ENCODE peak calls at places on chromosomes 16 and 17, in six cellular contexts. One of them, this sample, is unnamed.

GRCh38 chr16:23020084-23020483 is 129.2 kb downstream of the USP31 start:
- DNase-seq in colonic mucosa: no peak
- DNase-seq in HEK293T: no peak
- DNase-seq in T-helper 2 cell: no peak
- DNase-seq in astrocyte of the spinal cord: no peak
- DNase-seq in activated CD4-positive, alpha-beta T cell treated with anti-CD3 and anti-CD28 coated beads, Interleukin-2, amount 50 U/mL, for 48 hours: no peak
- DNase-seq in this sample: no peak

GRCh38 chr16:56513972-56514371 is 5.9 kb downstream of the BBS2 start:
- DNase-seq in colonic mucosa: peak
- DNase-seq in astrocyte of the spinal cord: peak
- DNase-seq in T-helper 2 cell: peak
- DNase-seq in HEK293T: peak
- DNase-seq in activated CD4-positive, alpha-beta T cell treated with anti-CD3 and anti-CD28 coated beads, Interleukin-2, amount 50 U/mL, for 48 hours: peak
- DNase-seq in this sample: peak

GRCh38 chr16:80743772-80744171 is 60.6 kb downstream of the CDYL2 start:
- DNase-seq in colonic mucosa: no peak
- DNase-seq in T-helper 2 cell: no peak
- DNase-seq in activated CD4-positive, alpha-beta T cell treated with anti-CD3 and anti-CD28 coated beads, Interleukin-2, amount 50 U/mL, for 48 hours: no peak
- DNase-seq in HEK293T: no peak
- DNase-seq in astrocyte of the spinal cord: peak
- DNase-seq in this sample: no peak

GRCh38 chr17:79305831-79306687 is 231.4 kb downstream of the ENGASE start:
- DNase-seq in colonic mucosa: no peak
- DNase-seq in activated CD4-positive, alpha-beta T cell treated with anti-CD3 and anti-CD28 coated beads, Interleukin-2, amount 50 U/mL, for 48 hours: no peak
- DNase-seq in astrocyte of the spinal cord: no peak
- DNase-seq in HEK293T: no peak
- DNase-seq in T-helper 2 cell: no peak
- DNase-seq in this sample: peak

GRCh38 chr16:58501242-58502131 is 1.5 kb downstream of the NDRG4 start:
- DNase-seq in T-helper 2 cell: peak
- DNase-seq in astrocyte of the spinal cord: no peak
- DNase-seq in colonic mucosa: no peak
- DNase-seq in activated CD4-positive, alpha-beta T cell treated with anti-CD3 and anti-CD28 coated beads, Interleukin-2, amount 50 U/mL, for 48 hours: peak
- DNase-seq in HEK293T: peak
- DNase-seq in this sample: no peak

GRCh38 chr17:34639706-34640425 is 60.5 kb downstream of the TMEM132E start:
- DNase-seq in HEK293T: no peak
- DNase-seq in activated CD4-positive, alpha-beta T cell treated with anti-CD3 and anti-CD28 coated beads, Interleukin-2, amount 50 U/mL, for 48 hours: no peak
- DNase-seq in colonic mucosa: no peak
- DNase-seq in T-helper 2 cell: no peak
- DNase-seq in astrocyte of the spinal cord: no peak
- DNase-seq in this sample: no peak

GRCh38 chr16:65994305-65994704 is 372.2 kb upstream of the CDH5 start:
- DNase-seq in T-helper 2 cell: no peak
- DNase-seq in activated CD4-positive, alpha-beta T cell treated with anti-CD3 and anti-CD28 coated beads, Interleukin-2, amount 50 U/mL, for 48 hours: no peak
- DNase-seq in colonic mucosa: no peak
- DNase-seq in HEK293T: no peak
- DNase-seq in astrocyte of the spinal cord: peak
- DNase-seq in this sample: no peak

GRCh38 chr16:88298166-88298881 is 84.4 kb upstream of the ZNF469 start:
- DNase-seq in activated CD4-positive, alpha-beta T cell treated with anti-CD3 and anti-CD28 coated beads, Interleukin-2, amount 50 U/mL, for 48 hours: no peak
- DNase-seq in HEK293T: no peak
- DNase-seq in astrocyte of the spinal cord: peak
- DNase-seq in colonic mucosa: no peak
- DNase-seq in T-helper 2 cell: no peak
- DNase-seq in this sample: no peak

GRCh38 chr16:23424292-23424958 is 28.6 kb downstream of the COG7 start:
- DNase-seq in activated CD4-positive, alpha-beta T cell treated with anti-CD3 and anti-CD28 coated beads, Interleukin-2, amount 50 U/mL, for 48 hours: no peak
- DNase-seq in astrocyte of the spinal cord: no peak
- DNase-seq in T-helper 2 cell: no peak
- DNase-seq in HEK293T: no peak
- DNase-seq in colonic mucosa: peak
- DNase-seq in this sample: peak

GRCh38 chr17:61684818-61685217 is 93.8 kb upstream of the NACA2 start:
- DNase-seq in colonic mucosa: no peak
- DNase-seq in activated CD4-positive, alpha-beta T cell treated with anti-CD3 and anti-CD28 coated beads, Interleukin-2, amount 50 U/mL, for 48 hours: no peak
- DNase-seq in T-helper 2 cell: no peak
- DNase-seq in astrocyte of the spinal cord: no peak
- DNase-seq in HEK293T: no peak
- DNase-seq in this sample: no peak

GRCh38 chr17:45284176-45285140 is 22.6 kb upstream of the SPATA32 start:
- DNase-seq in activated CD4-positive, alpha-beta T cell treated with anti-CD3 and anti-CD28 coated beads, Interleukin-2, amount 50 U/mL, for 48 hours: peak
- DNase-seq in T-helper 2 cell: no peak
- DNase-seq in HEK293T: no peak
- DNase-seq in astrocyte of the spinal cord: no peak
- DNase-seq in colonic mucosa: no peak
- DNase-seq in this sample: no peak

GRCh38 chr16:27287051-27287811 is 18.7 kb upstream of the NSMCE1 start:
- DNase-seq in astrocyte of the spinal cord: no peak
- DNase-seq in HEK293T: no peak
- DNase-seq in T-helper 2 cell: no peak
- DNase-seq in activated CD4-positive, alpha-beta T cell treated with anti-CD3 and anti-CD28 coated beads, Interleukin-2, amount 50 U/mL, for 48 hours: no peak
- DNase-seq in colonic mucosa: no peak
- DNase-seq in this sample: no peak

GRCh38 chr16:68749424-68749823 is 12.3 kb downstream of the CDH1 start:
- DNase-seq in activated CD4-positive, alpha-beta T cell treated with anti-CD3 and anti-CD28 coated beads, Interleukin-2, amount 50 U/mL, for 48 hours: no peak
- DNase-seq in HEK293T: no peak
- DNase-seq in T-helper 2 cell: no peak
- DNase-seq in colonic mucosa: no peak
- DNase-seq in astrocyte of the spinal cord: no peak
- DNase-seq in this sample: no peak

GRCh38 chr16:14502932-14503741 is 126.9 kb downstream of the PARN start:
- DNase-seq in colonic mucosa: no peak
- DNase-seq in astrocyte of the spinal cord: peak
- DNase-seq in activated CD4-positive, alpha-beta T cell treated with anti-CD3 and anti-CD28 coated beads, Interleukin-2, amount 50 U/mL, for 48 hours: no peak
- DNase-seq in T-helper 2 cell: no peak
- DNase-seq in HEK293T: no peak
- DNase-seq in this sample: no peak

GRCh38 chr17:47733414-47734288 is 615 bp downstream of the TBX21 start:
- DNase-seq in astrocyte of the spinal cord: no peak
- DNase-seq in activated CD4-positive, alpha-beta T cell treated with anti-CD3 and anti-CD28 coated beads, Interleukin-2, amount 50 U/mL, for 48 hours: no peak
- DNase-seq in colonic mucosa: no peak
- DNase-seq in HEK293T: no peak
- DNase-seq in T-helper 2 cell: no peak
- DNase-seq in this sample: no peak

This sample was measured in mucosa of gallbladder.